ENCODE peak calls at places on chromosomes 5 and 9, in nine cellular contexts. V is LoVo; H is A172; O is NCI-H748 treated with DMSO at 0.1 percent for 48 hours; T is GM03348; D is Daoy; Y is MG63; A is CD8-positive, alpha-beta T cell; L is A549. Q is an unnamed sample.
A peak's percentile ranks its signal among the peaks of the same experiment; 100 is the strongest.

GRCh38 chr9:137305788-137306545 is 3.9 kb upstream of the NRARP start:
- DNase-seq in H (no peak), Y (no peak), V (no peak), T (no peak), A (no peak), O (no peak), L (no peak), D (peak; percentile 57), Q (no peak)

GRCh38 chr5:147949711-147950573 is 43.6 kb upstream of the C5orf46 start:
- DNase-seq in V (peak; percentile 77), H (peak; percentile 65), A (no peak), L (peak; percentile 45), D (peak; percentile 25), Y (no peak), T (peak; percentile 58), O (peak; percentile 70), Q (peak; percentile 24)

GRCh38 chr5:114305402-114306207 is 56.3 kb upstream of the KCNN2 start:
- DNase-seq in O (no peak), H (peak; percentile 14), L (peak; percentile 6), D (peak; percentile 5), V (no peak), T (no peak), Y (no peak), A (no peak), Q (peak; percentile 14)

GRCh38 chr9:133237271-133237731 is 28.3 kb upstream of the OBP2B start:
- DNase-seq in O (no peak), T (no peak), L (no peak), D (peak; percentile 46), H (no peak), A (no peak), Y (no peak), V (no peak), Q (no peak)

GRCh38 chr9:113221800-113222481 is 597 bp downstream of the SLC31A1 start:
- DNase-seq in O (peak; percentile 33), T (peak; percentile 15), L (no peak), D (peak; percentile 5), V (no peak), Y (no peak), A (no peak), H (peak; percentile 12), Q (no peak)

GRCh38 chr9:22030101-22030598 is 21.0 kb upstream of the CDKN2B start:
- DNase-seq in T (peak; percentile 50), A (no peak), H (no peak), Y (no peak), V (peak; percentile 15), L (no peak), O (no peak), D (no peak), Q (no peak)

GRCh38 chr5:38382898-38383297 is 124.5 kb downstream of the EGFLAM start:
- DNase-seq in V (peak; percentile 81), D (peak; percentile 74), Y (peak; percentile 57), H (peak; percentile 87), L (peak; percentile 76), T (peak; percentile 86), O (peak; percentile 90), A (peak; percentile 18), Q (peak; percentile 48)

GRCh38 chr5:675876-676698 is 17.1 kb downstream of the TPPP start:
- DNase-seq in D (no peak), O (no peak), H (no peak), T (no peak), Y (no peak), A (no peak), V (no peak), L (no peak), Q (no peak)

GRCh38 chr9:136258786-136259516 is 13.3 kb upstream of the QSOX2 start:
- DNase-seq in V (no peak), A (no peak), O (no peak), H (no peak), L (no peak), T (no peak), Y (no peak), D (no peak), Q (no peak)

GRCh38 chr5:143213231-143213850 is 190.1 kb downstream of the NR3C1 start:
- DNase-seq in L (no peak), A (no peak), V (no peak), Y (no peak), T (peak; percentile 63), H (no peak), O (no peak), D (no peak), Q (no peak)

GRCh38 chr9:136806631-136807201 is 1.0 kb upstream of the RABL6 start:
- DNase-seq in V (no peak), O (no peak), T (no peak), L (no peak), Y (no peak), A (no peak), H (no peak), D (no peak), Q (no peak)

GRCh38 chr9:124574944-124575343 is 67.7 kb upstream of the NR5A1 start:
- DNase-seq in O (no peak), H (peak; percentile 74), V (peak; percentile 80), L (peak; percentile 20), T (peak; percentile 72), D (peak; percentile 95), Y (peak; percentile 50), A (no peak), Q (no peak)

GRCh38 chr5:178120661-178121357 is 7.5 kb downstream of the N4BP3 start:
- DNase-seq in T (peak; percentile 68), A (peak; percentile 77), H (peak; percentile 70), O (no peak), L (peak; percentile 70), D (peak; percentile 91), Y (peak; percentile 40), V (no peak), Q (peak; percentile 53)

GRCh38 chr9:136808075-136808780 is 480 bp downstream of the RABL6 start:
- DNase-seq in Y (peak; percentile 20), A (peak; percentile 40), D (no peak), O (no peak), T (peak; percentile 51), V (no peak), L (no peak), H (no peak), Q (peak; percentile 31)

GRCh38 chr9:33737811-33738606 is 57.4 kb upstream of the PRSS3 start:
- DNase-seq in T (peak; percentile 55), V (peak; percentile 73), A (no peak), H (peak; percentile 58), D (peak; percentile 68), O (peak; percentile 35), Y (peak; percentile 35), L (peak; percentile 81), Q (peak; percentile 22)

GRCh38 chr5:145160679-145161078 is 674.5 kb downstream of the PRELID2 start:
- DNase-seq in L (no peak), D (no peak), H (no peak), V (no peak), A (no peak), Y (no peak), O (no peak), T (no peak), Q (no peak)